ENCODE peak calls at places on chromosomes 11 and 22, in ten cellular contexts. I is ovary, G is sigmoid colon, S is tibial nerve, X is A549, H is stomach, P is HepG2, F is SK-N-SH, A is H1, K is suprapubic skin. L is an unnamed sample.

GRCh38 chr11:127627629-127628462 is 627.3 kb upstream of the KIRREL3 start:
- DNase-seq in P (no peak), X (no peak), K (no peak), I (no peak), G (no peak), F (no peak), H (no peak), S (no peak), A (no peak), L (peak; percentile 79)

GRCh38 chr22:20919718-20920117 is 2.5 kb downstream of the CRKL start:
- DNase-seq in H (no peak), A (no peak), G (no peak), P (no peak), I (no peak), S (no peak), X (no peak), K (no peak), F (no peak), L (no peak)

GRCh38 chr11:3095712-3096361 is 38.6 kb upstream of the CARS1 start:
- DNase-seq in I (peak; percentile 21), G (peak; percentile 81), H (peak; percentile 25), P (no peak), S (peak; percentile 43), K (peak; percentile 68), A (peak; percentile 27), X (peak; percentile 28), F (no peak), L (no peak)

GRCh38 chr11:65362320-65362931 is 7.9 kb downstream of the TIGD3 start:
- DNase-seq in S (no peak), I (no peak), K (no peak), P (no peak), A (no peak), X (no peak), G (no peak), F (no peak), H (no peak), L (peak; percentile 60)

GRCh38 chr11:69074786-69075185 is 26.1 kb downstream of the TPCN2 start:
- DNase-seq in A (no peak), F (no peak), S (no peak), G (no peak), K (no peak), P (no peak), I (peak; percentile 74), H (no peak), X (no peak), L (no peak)

GRCh38 chr11:102155676-102156075 is 45.4 kb downstream of the YAP1 start:
- DNase-seq in A (no peak), F (no peak), X (no peak), S (no peak), I (no peak), K (no peak), P (no peak), H (no peak), G (no peak), L (no peak)

GRCh38 chr11:15671216-15671615 is 556.5 kb downstream of the INSC start:
- DNase-seq in S (no peak), H (no peak), X (no peak), I (no peak), K (no peak), P (no peak), A (no peak), F (no peak), G (no peak), L (no peak)

GRCh38 chr11:123653997-123654565 is 343 bp downstream of the SCN3B start:
- DNase-seq in P (no peak), K (peak; percentile 71), H (peak; percentile 32), G (peak; percentile 66), I (peak; percentile 29), X (peak; percentile 35), A (peak; percentile 83), S (no peak), F (peak; percentile 81), L (peak; percentile 25)

GRCh38 chr11:35658028-35658948 is 4.3 kb upstream of the TRIM44 start:
- DNase-seq in I (no peak), F (no peak), G (no peak), S (no peak), K (no peak), H (no peak), A (no peak), P (no peak), X (no peak), L (no peak)

GRCh38 chr22:45425101-45425500 is 11.6 kb downstream of the RIBC2 start:
- DNase-seq in G (no peak), P (no peak), H (no peak), F (no peak), X (no peak), S (no peak), I (no peak), A (no peak), K (peak; percentile 48), L (no peak)

GRCh38 chr11:20226936-20227335 is 66.7 kb upstream of the DBX1 start:
- DNase-seq in K (no peak), F (no peak), P (no peak), H (no peak), A (no peak), S (no peak), G (no peak), I (no peak), X (no peak), L (no peak)

GRCh38 chr22:41367039-41367679 is 14.6 kb upstream of the TEF start:
- DNase-seq in F (peak; percentile 91), I (peak; percentile 98), H (peak; percentile 98), S (peak; percentile 89), K (peak; percentile 96), X (peak; percentile 38), P (peak; percentile 80), A (peak; percentile 66), G (peak; percentile 99), L (peak; percentile 95)

GRCh38 chr22:38262051-38262795 is 10.6 kb downstream of the TMEM184B start:
- DNase-seq in F (peak; percentile 29), K (no peak), P (peak; percentile 54), G (peak; percentile 79), X (no peak), A (peak; percentile 84), H (peak; percentile 71), S (no peak), I (peak; percentile 60), L (peak; percentile 78)

GRCh38 chr11:125268611-125269010 is 104.1 kb downstream of the PKNOX2 start:
- DNase-seq in K (no peak), A (no peak), G (no peak), S (no peak), I (no peak), F (no peak), P (no peak), H (no peak), X (no peak), L (no peak)

GRCh38 chr11:69539416-69540117 is 58.1 kb downstream of the LINC01488 start:
- DNase-seq in F (no peak), H (no peak), G (peak; percentile 70), A (no peak), S (peak; percentile 35), K (peak; percentile 62), I (no peak), X (no peak), P (no peak), L (peak; percentile 26)

GRCh38 chr11:33868646-33869461 is 23.0 kb downstream of the LMO2 start:
- DNase-seq in S (no peak), G (no peak), K (no peak), A (peak; percentile 64), P (no peak), F (no peak), X (no peak), I (no peak), H (no peak), L (no peak)

GRCh38 chr11:123457187-123457770 is 27.2 kb downstream of the GRAMD1B start:
- DNase-seq in I (peak; percentile 43), K (no peak), G (peak; percentile 67), P (no peak), F (no peak), H (no peak), A (no peak), X (no peak), S (peak; percentile 57), L (peak; percentile 41)

GRCh38 chr22:40721266-40721665 is 42.0 kb downstream of the MCHR1 start:
- DNase-seq in G (no peak), K (no peak), P (peak; percentile 40), I (no peak), A (no peak), F (peak; percentile 50), S (no peak), H (no peak), X (no peak), L (no peak)

GRCh38 chr22:47174671-47175111 is 412.2 kb downstream of the TBC1D22A start:
- DNase-seq in S (no peak), G (peak; percentile 58), A (no peak), X (no peak), I (peak; percentile 18), H (no peak), P (no peak), F (no peak), K (peak; percentile 45), L (no peak)

GRCh38 chr11:37006563-37006962 is 408.5 kb upstream of the RAG2 start:
- DNase-seq in G (no peak), A (no peak), K (no peak), P (no peak), I (no peak), H (no peak), F (no peak), X (no peak), S (no peak), L (no peak)

GRCh38 chr11:33692013-33692504 is 8.6 kb downstream of the C11orf91 start:
- DNase-seq in I (peak; percentile 73), G (peak; percentile 89), A (no peak), K (no peak), F (no peak), X (peak; percentile 69), S (peak; percentile 80), P (peak; percentile 76), H (peak; percentile 71), L (peak; percentile 59)

GRCh38 chr11:95661159-95661558 is 128.4 kb downstream of the FAM76B start:
- DNase-seq in I (no peak), S (no peak), H (no peak), F (no peak), G (no peak), X (no peak), P (no peak), A (no peak), K (no peak), L (no peak)
- TF ChIP-seq EP300 in I (no peak), S (no peak), H (no peak), F (no peak), G (no peak), X (no peak), P (no peak), A (no peak), K (no peak), L (no peak)

GRCh38 chr22:48288541-48288940 is 1526.1 kb downstream of the TBC1D22A start:
- DNase-seq in I (no peak), G (no peak), H (no peak), K (no peak), A (no peak), P (no peak), F (no peak), X (no peak), S (no peak), L (no peak)
- TF ChIP-seq CTCF in I (no peak), G (no peak), H (no peak), K (no peak), A (no peak), P (no peak), F (no peak), X (no peak), S (no peak), L (no peak)

GRCh38 chr11:134797411-134798089 is 385.5 kb upstream of the B3GAT1 start:
- DNase-seq in X (no peak), K (no peak), I (no peak), F (peak; percentile 22), H (no peak), P (peak; percentile 3), G (no peak), S (no peak), A (no peak), L (no peak)
- TF ChIP-seq EP300 in X (no peak), K (no peak), I (no peak), F (no peak), H (no peak), P (no peak), G (no peak), S (no peak), A (no peak), L (no peak)

GRCh38 chr11:46322759-46323158 is 24.5 kb upstream of the DGKZ start:
- DNase-seq in I (no peak), X (no peak), A (peak; percentile 82), G (no peak), K (no peak), P (no peak), S (no peak), H (no peak), F (no peak), L (no peak)
- TF ChIP-seq CTCF in I (no peak), X (peak; percentile 13), A (peak; percentile 82), G (no peak), K (no peak), P (no peak), S (no peak), H (no peak), F (peak; percentile 56), L (peak; percentile 29)

L was measured in transverse colon.